ENCODE peak calls at places on chromosomes 11 and 22, in seven cellular contexts. One of them, this sample, is unnamed.

GRCh38 chr22:40040927-40041326 is 46.2 kb downstream of the FAM83F start:
- DNase-seq in HFF-Myc: no peak
- DNase-seq in uterus: peak
- DNase-seq in astrocyte of the spinal cord: peak
- DNase-seq in tibial artery: peak
- DNase-seq in fibroblast of pulmonary artery: peak
- DNase-seq in colonic mucosa: no peak
- DNase-seq in this sample: no peak

GRCh38 chr22:42656578-42656977 is 7.4 kb upstream of the CYB5R3 start:
- DNase-seq in HFF-Myc: no peak
- DNase-seq in uterus: no peak
- DNase-seq in astrocyte of the spinal cord: no peak
- DNase-seq in tibial artery: no peak
- DNase-seq in fibroblast of pulmonary artery: no peak
- DNase-seq in colonic mucosa: no peak
- DNase-seq in this sample: no peak

GRCh38 chr22:41523464-41524221 is 20.6 kb downstream of the POLR3H start:
- DNase-seq in uterus: no peak
- DNase-seq in HFF-Myc: no peak
- DNase-seq in astrocyte of the spinal cord: peak
- DNase-seq in colonic mucosa: no peak
- DNase-seq in tibial artery: peak
- DNase-seq in fibroblast of pulmonary artery: peak
- DNase-seq in this sample: no peak

GRCh38 chr11:75639752-75640151 is 29.1 kb downstream of the MAP6 start:
- DNase-seq in tibial artery: peak
- DNase-seq in colonic mucosa: peak
- DNase-seq in fibroblast of pulmonary artery: peak
- DNase-seq in uterus: peak
- DNase-seq in astrocyte of the spinal cord: peak
- DNase-seq in HFF-Myc: no peak
- DNase-seq in this sample: peak

GRCh38 chr11:16011396-16011795 is 344.9 kb downstream of the SOX6 start:
- DNase-seq in fibroblast of pulmonary artery: no peak
- DNase-seq in astrocyte of the spinal cord: no peak
- DNase-seq in tibial artery: no peak
- DNase-seq in uterus: no peak
- DNase-seq in HFF-Myc: no peak
- DNase-seq in colonic mucosa: no peak
- DNase-seq in this sample: no peak

GRCh38 chr11:33706546-33706945 is 5.9 kb upstream of the C11orf91 start:
- DNase-seq in uterus: no peak
- DNase-seq in tibial artery: no peak
- DNase-seq in colonic mucosa: no peak
- DNase-seq in fibroblast of pulmonary artery: peak
- DNase-seq in HFF-Myc: no peak
- DNase-seq in astrocyte of the spinal cord: no peak
- DNase-seq in this sample: no peak

GRCh38 chr11:1005913-1006312 is 30.6 kb downstream of the MUC6 start:
- DNase-seq in fibroblast of pulmonary artery: no peak
- DNase-seq in tibial artery: no peak
- DNase-seq in uterus: peak
- DNase-seq in HFF-Myc: no peak
- DNase-seq in colonic mucosa: no peak
- DNase-seq in astrocyte of the spinal cord: no peak
- DNase-seq in this sample: no peak

GRCh38 chr11:2092956-2093412 is 46.2 kb downstream of the IGF2 start:
- DNase-seq in tibial artery: peak
- DNase-seq in HFF-Myc: no peak
- DNase-seq in fibroblast of pulmonary artery: peak
- DNase-seq in uterus: no peak
- DNase-seq in astrocyte of the spinal cord: peak
- DNase-seq in colonic mucosa: peak
- DNase-seq in this sample: peak

GRCh38 chr11:93740031-93740801 is 1.1 kb downstream of the TAF1D start:
- DNase-seq in tibial artery: no peak
- DNase-seq in HFF-Myc: no peak
- DNase-seq in astrocyte of the spinal cord: peak
- DNase-seq in colonic mucosa: peak
- DNase-seq in uterus: no peak
- DNase-seq in fibroblast of pulmonary artery: peak
- DNase-seq in this sample: peak

GRCh38 chr11:120756931-120757330 is 245.4 kb downstream of the GRIK4 start:
- DNase-seq in colonic mucosa: no peak
- DNase-seq in tibial artery: no peak
- DNase-seq in fibroblast of pulmonary artery: no peak
- DNase-seq in uterus: no peak
- DNase-seq in HFF-Myc: no peak
- DNase-seq in astrocyte of the spinal cord: no peak
- DNase-seq in this sample: no peak

GRCh38 chr22:29870574-29870973 is 12.4 kb upstream of the MTMR3 start:
- DNase-seq in HFF-Myc: no peak
- DNase-seq in colonic mucosa: no peak
- DNase-seq in astrocyte of the spinal cord: no peak
- DNase-seq in uterus: no peak
- DNase-seq in tibial artery: no peak
- DNase-seq in fibroblast of pulmonary artery: no peak
- DNase-seq in this sample: no peak

GRCh38 chr11:104650234-104650633 is 248.0 kb downstream of the CASP12 start:
- DNase-seq in HFF-Myc: no peak
- DNase-seq in astrocyte of the spinal cord: no peak
- DNase-seq in tibial artery: no peak
- DNase-seq in uterus: no peak
- DNase-seq in colonic mucosa: no peak
- DNase-seq in fibroblast of pulmonary artery: no peak
- DNase-seq in this sample: no peak

GRCh38 chr22:24952837-24953293 is 349 bp downstream of the KIAA1671 start:
- DNase-seq in tibial artery: peak
- DNase-seq in HFF-Myc: no peak
- DNase-seq in colonic mucosa: peak
- DNase-seq in uterus: peak
- DNase-seq in astrocyte of the spinal cord: peak
- DNase-seq in fibroblast of pulmonary artery: peak
- DNase-seq in this sample: peak

GRCh38 chr11:95295382-95295781 is 64.4 kb upstream of the SESN3 start:
- DNase-seq in uterus: no peak
- DNase-seq in colonic mucosa: no peak
- DNase-seq in tibial artery: no peak
- DNase-seq in fibroblast of pulmonary artery: no peak
- DNase-seq in astrocyte of the spinal cord: no peak
- DNase-seq in HFF-Myc: no peak
- DNase-seq in this sample: no peak

GRCh38 chr11:73866586-73866996 is 10.1 kb downstream of the COA4 start:
- DNase-seq in astrocyte of the spinal cord: peak
- DNase-seq in uterus: peak
- DNase-seq in colonic mucosa: no peak
- DNase-seq in tibial artery: no peak
- DNase-seq in fibroblast of pulmonary artery: peak
- DNase-seq in HFF-Myc: peak
- DNase-seq in this sample: peak

GRCh38 chr11:119375629-119376196 is 5.8 kb downstream of the USP2 start:
- DNase-seq in uterus: peak
- DNase-seq in fibroblast of pulmonary artery: peak
- DNase-seq in astrocyte of the spinal cord: peak
- DNase-seq in HFF-Myc: no peak
- DNase-seq in tibial artery: peak
- DNase-seq in colonic mucosa: peak
- DNase-seq in this sample: no peak

GRCh38 chr11:126765196-126765595 is 235.4 kb downstream of the KIRREL3 start:
- DNase-seq in fibroblast of pulmonary artery: no peak
- DNase-seq in uterus: no peak
- DNase-seq in colonic mucosa: no peak
- DNase-seq in tibial artery: no peak
- DNase-seq in HFF-Myc: no peak
- DNase-seq in astrocyte of the spinal cord: no peak
- DNase-seq in this sample: no peak

DNA sequence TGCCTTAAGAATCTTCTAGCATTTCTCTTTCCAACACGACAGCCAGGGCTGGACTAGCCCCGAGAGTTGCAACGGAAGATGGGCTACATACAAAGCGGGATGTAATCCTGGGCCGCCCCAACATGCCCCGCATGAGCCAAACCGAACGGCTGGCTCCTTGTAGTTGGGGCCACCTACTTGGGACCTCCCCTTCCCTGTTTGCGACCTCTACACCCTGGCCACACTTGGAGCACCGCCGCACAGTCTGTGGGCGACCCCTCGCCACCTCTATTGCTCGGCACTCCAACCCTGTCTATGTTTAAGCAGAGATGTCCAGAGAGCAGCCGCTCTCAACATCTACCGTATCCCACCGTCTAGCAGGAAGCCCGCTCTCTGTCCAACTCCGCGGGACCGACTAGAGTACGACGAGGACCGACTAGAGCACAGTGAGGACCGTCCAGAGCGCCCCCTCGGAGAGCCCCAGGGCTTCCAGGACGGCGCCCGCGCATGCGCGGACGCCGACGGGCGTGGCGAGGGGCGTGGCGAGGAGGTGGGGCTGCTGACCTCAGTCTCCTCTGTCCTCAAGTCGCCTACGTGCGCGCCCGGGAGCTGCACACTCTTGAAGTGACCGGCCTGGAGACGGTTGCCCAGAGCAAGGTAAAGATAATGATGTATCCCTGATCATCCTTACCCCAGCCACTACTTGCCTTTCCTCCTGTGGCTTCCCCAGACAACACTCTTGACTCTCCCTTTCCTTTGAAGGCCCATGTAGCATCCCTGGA is 32.3 kb downstream of the NEAT1 start:
- DNase-seq in colonic mucosa: peak
- DNase-seq in HFF-Myc: no peak
- DNase-seq in uterus: peak
- DNase-seq in astrocyte of the spinal cord: peak
- DNase-seq in tibial artery: peak
- DNase-seq in fibroblast of pulmonary artery: peak
- DNase-seq in this sample: peak
- TF ChIP-seq CTCF in colonic mucosa: no peak
- TF ChIP-seq CTCF in HFF-Myc: peak
- TF ChIP-seq CTCF in uterus: no peak
- TF ChIP-seq CTCF in astrocyte of the spinal cord: peak
- TF ChIP-seq CTCF in tibial artery: no peak
- TF ChIP-seq CTCF in fibroblast of pulmonary artery: no peak
- TF ChIP-seq CTCF in this sample: no peak

GRCh38 chr11:69644071-69644961 is 3.4 kb downstream of the CCND1 start:
- DNase-seq in tibial artery: peak
- DNase-seq in uterus: no peak
- DNase-seq in colonic mucosa: peak
- DNase-seq in HFF-Myc: no peak
- DNase-seq in fibroblast of pulmonary artery: peak
- DNase-seq in astrocyte of the spinal cord: peak
- DNase-seq in this sample: peak

GRCh38 chr11:69642913-69643632 is 2.1 kb downstream of the CCND1 start:
- DNase-seq in colonic mucosa: peak
- DNase-seq in fibroblast of pulmonary artery: peak
- DNase-seq in uterus: peak
- DNase-seq in astrocyte of the spinal cord: peak
- DNase-seq in HFF-Myc: no peak
- DNase-seq in tibial artery: peak
- DNase-seq in this sample: peak

GRCh38 chr11:69644962-69645675 is 4.2 kb downstream of the CCND1 start:
- DNase-seq in tibial artery: no peak
- DNase-seq in colonic mucosa: no peak
- DNase-seq in HFF-Myc: no peak
- DNase-seq in uterus: no peak
- DNase-seq in fibroblast of pulmonary artery: no peak
- DNase-seq in astrocyte of the spinal cord: no peak
- DNase-seq in this sample: no peak

GRCh38 chr11:69642549-69642912 is 1.6 kb downstream of the CCND1 start:
- DNase-seq in colonic mucosa: peak
- DNase-seq in fibroblast of pulmonary artery: no peak
- DNase-seq in uterus: no peak
- DNase-seq in astrocyte of the spinal cord: no peak
- DNase-seq in tibial artery: no peak
- DNase-seq in HFF-Myc: no peak
- DNase-seq in this sample: no peak

GRCh38 chr11:69643646-69644045 is 2.7 kb downstream of the CCND1 start:
- DNase-seq in colonic mucosa: no peak
- DNase-seq in fibroblast of pulmonary artery: no peak
- DNase-seq in astrocyte of the spinal cord: no peak
- DNase-seq in HFF-Myc: no peak
- DNase-seq in tibial artery: no peak
- DNase-seq in uterus: no peak
- DNase-seq in this sample: no peak
- TF ChIP-seq CTCF in colonic mucosa: peak
- TF ChIP-seq CTCF in fibroblast of pulmonary artery: no peak
- TF ChIP-seq CTCF in astrocyte of the spinal cord: no peak
- TF ChIP-seq CTCF in HFF-Myc: no peak
- TF ChIP-seq CTCF in tibial artery: no peak
- TF ChIP-seq CTCF in uterus: no peak
- TF ChIP-seq CTCF in this sample: no peak

GRCh38 chr11:86274503-86274902 is 27.5 kb upstream of the HIKESHI start:
- DNase-seq in fibroblast of pulmonary artery: no peak
- DNase-seq in uterus: no peak
- DNase-seq in astrocyte of the spinal cord: no peak
- DNase-seq in colonic mucosa: no peak
- DNase-seq in HFF-Myc: no peak
- DNase-seq in tibial artery: no peak
- DNase-seq in this sample: no peak
- TF ChIP-seq CTCF in fibroblast of pulmonary artery: no peak
- TF ChIP-seq CTCF in uterus: no peak
- TF ChIP-seq CTCF in astrocyte of the spinal cord: peak
- TF ChIP-seq CTCF in colonic mucosa: no peak
- TF ChIP-seq CTCF in HFF-Myc: peak
- TF ChIP-seq CTCF in tibial artery: no peak
- TF ChIP-seq CTCF in this sample: no peak

DNA sequence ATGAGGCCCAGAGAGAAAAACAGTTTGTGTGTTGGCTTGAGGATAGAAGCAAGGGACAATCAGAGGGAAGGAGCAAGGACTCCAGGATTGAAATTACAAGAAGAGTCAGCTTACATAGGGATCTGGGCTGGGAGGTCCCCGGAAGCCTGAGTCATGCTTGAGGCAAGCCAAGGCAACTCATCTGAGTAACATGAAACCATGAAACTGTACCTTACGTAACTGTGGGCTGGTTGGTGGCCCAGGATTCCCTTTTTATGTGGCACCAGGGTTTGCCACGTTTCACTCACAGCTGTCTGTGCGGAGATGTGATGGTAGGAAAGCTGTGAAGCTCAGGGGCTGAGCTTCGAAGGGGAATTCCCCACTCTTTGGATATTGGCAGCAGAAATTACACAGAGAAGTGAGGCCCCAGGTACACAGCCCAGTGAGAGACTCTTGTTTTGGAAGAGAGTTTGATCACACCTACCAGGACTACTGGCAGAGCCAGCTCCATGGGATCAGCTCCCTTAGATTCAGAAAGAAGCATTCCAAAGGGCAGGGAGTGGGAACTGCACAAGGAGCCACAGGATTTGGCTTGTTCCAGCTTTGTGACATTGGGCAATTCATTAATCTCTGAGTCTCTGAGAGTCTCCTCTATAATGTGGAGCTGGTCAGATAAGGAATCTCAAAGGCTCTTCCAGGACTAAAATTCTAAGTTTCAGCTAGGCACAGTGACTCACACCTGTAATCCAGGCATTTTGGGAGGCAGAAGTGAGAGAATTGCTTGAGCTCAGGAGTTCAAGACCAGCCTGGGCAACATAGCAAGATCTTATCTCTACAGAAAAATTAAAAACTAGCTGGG is 7.8 kb downstream of the SLC5A1 start:
- DNase-seq in astrocyte of the spinal cord: peak
- DNase-seq in HFF-Myc: peak
- DNase-seq in tibial artery: peak
- DNase-seq in colonic mucosa: no peak
- DNase-seq in uterus: no peak
- DNase-seq in fibroblast of pulmonary artery: peak
- DNase-seq in this sample: peak
- TF ChIP-seq CTCF in astrocyte of the spinal cord: no peak
- TF ChIP-seq CTCF in HFF-Myc: no peak
- TF ChIP-seq CTCF in tibial artery: no peak
- TF ChIP-seq CTCF in colonic mucosa: no peak
- TF ChIP-seq CTCF in uterus: no peak
- TF ChIP-seq CTCF in fibroblast of pulmonary artery: no peak
- TF ChIP-seq CTCF in this sample: no peak

This sample was measured in lung.